ENCODE peak calls at places on chromosomes 13 and 19, in six cellular contexts. M, A, F, P, K and S are unnamed samples.
A peak's percentile ranks its signal among the peaks of the same experiment; 100 is the strongest.

GRCh38 chr13:73358606-73359005 is 299.8 kb downstream of the KLF5 start:
- DNase-seq in M (no peak), A (no peak), F (no peak), P (no peak), K (no peak), S (no peak)

GRCh38 chr13:50365683-50366391 is 350.6 kb downstream of the KCNRG start:
- DNase-seq in M (no peak), A (no peak), F (no peak), P (peak; percentile 70), K (no peak), S (no peak)

GRCh38 chr13:31110617-31111016 is 51.1 kb downstream of the HSPH1 start:
- DNase-seq in M (no peak), A (no peak), F (no peak), P (no peak), K (no peak), S (no peak)

GRCh38 chr13:64099994-64100393 is 2684.3 kb upstream of the PCDH20 start:
- DNase-seq in M (no peak), A (no peak), F (no peak), P (no peak), K (no peak), S (no peak)

GRCh38 chr19:54918499-54918898 is 12.6 kb downstream of the NCR1 start:
- DNase-seq in M (no peak), A (no peak), F (no peak), P (no peak), K (peak; percentile 71), S (no peak)

GRCh38 chr19:46975918-46976782 is 43.5 kb upstream of the NPAS1 start:
- DNase-seq in M (peak; percentile 99), A (no peak), F (no peak), P (no peak), K (peak; percentile 86), S (no peak)

GRCh38 chr13:46158983-46159382 is 23.0 kb downstream of the LCP1 start:
- DNase-seq in M (no peak), A (no peak), F (no peak), P (no peak), K (no peak), S (no peak)

GRCh38 chr13:92658293-92658692 is 568.3 kb upstream of the GPC6 start:
- DNase-seq in M (no peak), A (no peak), F (no peak), P (no peak), K (no peak), S (no peak)

GRCh38 chr13:110113284-110113764 is 193.6 kb downstream of the COL4A1 start:
- DNase-seq in M (peak; percentile 45), A (no peak), F (no peak), P (no peak), K (no peak), S (no peak)

GRCh38 chr19:31553112-31553843 is 204.0 kb upstream of the TSHZ3 start:
- DNase-seq in M (no peak), A (no peak), F (no peak), P (no peak), K (no peak), S (no peak)

GRCh38 chr19:52155596-52156359 is 15.6 kb downstream of the ZNF836 start:
- DNase-seq in M (no peak), A (no peak), F (no peak), P (no peak), K (no peak), S (no peak)
- H3K9me3 ChIP-seq in M (peaks cover 9% of the 10 kb centered on the region), A (peaks cover 98% of the 10 kb centered on the region), F (peaks cover 63% of the 10 kb centered on the region), P (peaks cover 43% of the 10 kb centered on the region), K (peaks cover 100% of the 10 kb centered on the region), S (peaks cover 58% of the 10 kb centered on the region)

GRCh38 chr19:34936184-34936583 is 9.5 kb downstream of the ZNF30 start:
- DNase-seq in M (no peak), A (no peak), F (no peak), P (no peak), K (no peak), S (no peak)

GRCh38 chr19:34943861-34944573 is 17.3 kb downstream of the ZNF30 start:
- DNase-seq in M (no peak), A (no peak), F (no peak), P (no peak), K (no peak), S (no peak)

GRCh38 chr19:34938886-34939285 is 12.2 kb downstream of the ZNF30 start:
- DNase-seq in M (no peak), A (no peak), F (no peak), P (no peak), K (no peak), S (no peak)
- H3K9me3 ChIP-seq in M (no peaks in the 10 kb centered on the region), A (peaks cover 24% of the 10 kb centered on the region), F (peaks cover 12% of the 10 kb centered on the region), P (peaks cover 8% of the 10 kb centered on the region), K (peaks cover 43% of the 10 kb centered on the region), S (peaks cover 12% of the 10 kb centered on the region)

GRCh38 chr13:19052931-19053330 is 128.7 kb downstream of the TUBA3C start:
- DNase-seq in M (no peak), A (no peak), F (no peak), P (no peak), K (no peak), S (no peak)
- H3K9me3 ChIP-seq in M (no peaks in the 10 kb centered on the region), A (no peaks in the 10 kb centered on the region), F (no peaks in the 10 kb centered on the region), P (no peaks in the 10 kb centered on the region), K (peaks cover 55% of the 10 kb centered on the region), S (no peaks in the 10 kb centered on the region)

GRCh38 chr19:13398182-13398581 is 108.1 kb downstream of the CACNA1A start:
- DNase-seq in M (no peak), A (no peak), F (no peak), P (no peak), K (no peak), S (no peak)
- H3K9me3 ChIP-seq in M (no peaks in the 10 kb centered on the region), A (peaks cover 11% of the 10 kb centered on the region), F (no peaks in the 10 kb centered on the region), P (peaks cover 8% of the 10 kb centered on the region), K (peaks cover 5% of the 10 kb centered on the region), S (no peaks in the 10 kb centered on the region)